ENCODE peak calls at places on chromosomes 13 and 19, in four cellular contexts. Y is SK-N-SH, L is pancreas, Z is adrenal gland. S is an unnamed sample.

GRCh38 chr13:22740264-22740663 is 440.5 kb upstream of the SGCG start:
- DNase-seq in Z (no peak), Y (no peak), L (no peak), S (no peak)

GRCh38 chr13:37173214-37173613 is 67.8 kb upstream of the CSNK1A1L start:
- DNase-seq in Z (no peak), L (no peak), Y (no peak), S (no peak)

GRCh38 chr13:93875527-93875926 is 604.0 kb downstream of the DCT start:
- DNase-seq in L (no peak), Z (no peak), Y (no peak), S (no peak)

GRCh38 chr19:40908981-40909380 is 26.9 kb upstream of the CYP2A7 start:
- DNase-seq in Y (no peak), L (no peak), Z (no peak), S (no peak)

GRCh38 chr19:5949792-5950305 is 28.1 kb downstream of the RANBP3 start:
- DNase-seq in Z (no peak), Y (no peak), L (no peak), S (no peak)

GRCh38 chr19:1104452-1105216 is 840 bp downstream of the GPX4 start:
- DNase-seq in Z (peak; percentile 90), L (peak; percentile 70), Y (peak; percentile 92), S (peak; percentile 78)

GRCh38 chr13:42038661-42039456 is 9.6 kb upstream of the DGKH start:
- DNase-seq in Z (peak; percentile 16), Y (no peak), L (no peak), S (no peak)

GRCh38 chr13:30818323-30818960 is 83.1 kb downstream of the ALOX5AP start:
- DNase-seq in Z (no peak), Y (no peak), L (no peak), S (no peak)

GRCh38 chr19:35746556-35746955 is 1.1 kb downstream of the PSENEN start:
- DNase-seq in Y (no peak), Z (no peak), L (no peak), S (no peak)

GRCh38 chr13:80928241-80928640 is 587.3 kb upstream of the SPRY2 start:
- DNase-seq in L (no peak), Y (no peak), Z (no peak), S (no peak)

GRCh38 chr13:106100261-106100919 is 435.1 kb downstream of the EFNB2 start:
- DNase-seq in Y (no peak), Z (no peak), L (no peak), S (peak; percentile 50)

GRCh38 chr19:32154418-32154817 is 191.0 kb upstream of the ZNF507 start:
- DNase-seq in Z (no peak), L (no peak), Y (no peak), S (no peak)

GRCh38 chr19:4547303-4548237 is 7.7 kb upstream of the LRG1 start:
- DNase-seq in L (peak; percentile 91), Y (peak; percentile 59), Z (no peak), S (peak; percentile 51)
- TF ChIP-seq CTCF in L (peak; percentile 29), Y (peak; percentile 50), Z (no peak), S (peak; percentile 21)

GRCh38 chr19:42324655-42325307 is 654 bp upstream of the MEGF8 start:
- DNase-seq in Z (no peak), Y (no peak), L (peak; percentile 31), S (no peak)

GRCh38 chr19:42323852-42324654 is 1.4 kb upstream of the MEGF8 start:
- DNase-seq in Z (no peak), Y (peak; percentile 54), L (no peak), S (peak; percentile 43)

GRCh38 chr19:42325896-42326771 is 699 bp downstream of the MEGF8 start:
- DNase-seq in L (peak; percentile 31), Y (peak; percentile 62), Z (no peak), S (peak; percentile 60)

GRCh38 chr19:42326969-42327368 is 1.5 kb downstream of the MEGF8 start:
- DNase-seq in L (no peak), Y (no peak), Z (no peak), S (no peak)

GRCh38 chr19:42325308-42325895 is at the start of gene MEGF8:
- DNase-seq in L (peak; percentile 98), Y (peak; percentile 98), Z (peak; percentile 97), S (peak; percentile 99)
- TF ChIP-seq CTCF in L (peak; percentile 65), Y (peak; percentile 94), Z (no peak), S (no peak)

DNA sequence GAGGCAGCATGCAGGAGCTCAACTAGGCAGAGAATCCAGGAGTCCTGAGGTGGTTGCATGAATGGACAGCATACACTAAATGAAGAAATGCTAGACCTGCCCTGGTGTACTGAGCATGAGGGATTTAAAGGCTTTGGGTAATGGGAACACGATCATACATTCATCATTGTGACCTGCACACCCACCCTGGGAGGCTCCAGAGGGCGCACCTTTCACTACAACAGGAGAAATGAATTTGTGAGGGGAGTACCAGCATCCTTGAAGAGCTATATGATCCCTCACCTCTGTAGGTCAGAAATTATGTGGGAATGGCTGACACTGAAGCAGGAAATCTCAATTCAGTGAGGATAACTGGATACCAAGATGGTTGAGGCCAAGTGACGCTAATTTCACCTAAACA is 8.9 kb downstream of the KLK2 start:
- DNase-seq in Z (no peak), L (no peak), Y (no peak), S (no peak)
- TF ChIP-seq CTCF in Z (no peak), L (no peak), Y (no peak), S (no peak)

GRCh38 chr13:90305796-90306195 is 1041.7 kb upstream of the MIR17HG start:
- DNase-seq in L (no peak), Y (no peak), Z (no peak), S (no peak)
- TF ChIP-seq CTCF in L (no peak), Y (no peak), Z (no peak), S (no peak)

DNA sequence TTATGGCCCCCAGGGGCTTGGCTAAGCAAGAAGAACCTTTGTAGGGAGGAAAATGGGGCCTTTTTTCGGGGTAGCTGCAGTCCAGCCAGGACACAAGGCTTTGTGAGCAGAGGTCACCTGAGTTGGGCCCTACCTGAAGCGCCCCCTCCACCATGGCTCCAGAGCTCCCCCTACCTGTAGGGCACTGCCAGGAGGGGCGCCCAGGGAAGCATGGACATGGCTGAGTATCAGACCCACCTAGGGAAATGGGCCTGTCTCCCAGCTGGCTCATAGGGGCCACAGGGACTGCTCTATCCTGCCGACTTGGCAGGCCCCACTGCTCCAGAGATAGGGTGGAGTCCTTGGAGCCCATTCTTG is 9.0 kb upstream of the CEBPA start:
- DNase-seq in Z (no peak), Y (no peak), L (peak; percentile 64), S (peak; percentile 76)
- TF ChIP-seq CTCF in Z (no peak), Y (peak; percentile 13), L (peak; percentile 32), S (peak; percentile 65)

GRCh38 chr19:15436012-15436825 is 13.5 kb downstream of the WIZ start:
- DNase-seq in Z (no peak), L (no peak), Y (no peak), S (no peak)

GRCh38 chr19:15438577-15438976 is 11.2 kb downstream of the WIZ start:
- DNase-seq in Y (no peak), Z (no peak), L (no peak), S (no peak)

GRCh38 chr19:15438124-15438496 is 11.6 kb downstream of the WIZ start:
- DNase-seq in Z (no peak), Y (no peak), L (no peak), S (no peak)

GRCh38 chr19:15436826-15437110 is 13.0 kb downstream of the WIZ start:
- DNase-seq in Y (no peak), L (no peak), Z (peak; percentile 13), S (no peak)

DNA sequence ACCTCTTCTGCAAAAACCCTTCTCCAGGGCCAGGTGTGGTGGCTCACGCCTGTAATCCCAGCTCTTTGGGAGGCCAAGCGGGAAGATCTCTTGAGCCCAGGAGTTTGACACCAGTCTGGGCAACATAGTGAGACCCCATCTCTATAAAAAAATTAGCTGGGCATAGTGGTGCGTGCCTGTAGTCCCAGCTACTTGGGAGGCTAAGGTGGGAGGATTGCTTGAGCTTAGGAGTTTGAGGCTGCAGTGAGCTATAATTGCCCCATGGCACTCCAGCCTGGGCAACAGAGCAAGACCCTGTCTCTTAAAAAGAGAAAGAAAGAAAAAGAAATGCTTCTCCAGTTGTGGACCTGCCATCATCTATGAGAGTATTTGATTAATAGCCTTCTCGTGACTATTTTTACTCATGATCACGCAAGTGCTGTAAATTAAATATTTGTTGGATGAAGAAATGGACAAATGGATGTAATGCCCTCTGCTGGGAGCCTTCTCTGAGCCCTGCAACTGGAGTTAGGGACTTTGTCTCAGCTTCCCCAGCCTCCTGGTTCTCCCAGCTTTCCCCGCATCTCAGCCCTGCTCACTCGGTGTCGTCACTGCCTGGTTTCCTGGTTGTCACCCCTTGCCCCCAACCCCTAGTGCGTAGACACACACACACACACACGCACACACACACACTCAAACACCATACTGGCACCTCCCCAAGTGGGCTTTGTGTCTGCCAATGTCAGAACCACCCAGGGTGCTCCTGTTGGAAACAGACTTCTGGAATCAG is 12.2 kb downstream of the WIZ start:
- DNase-seq in Z (peak; percentile 13), Y (no peak), L (no peak), S (no peak)
- TF ChIP-seq CTCF in Z (peak; percentile 32), Y (no peak), L (no peak), S (no peak)

GRCh38 chr19:12806242-12807131 is at the start of gene RNASEH2A:
- DNase-seq in Z (peak; percentile 88), L (peak; percentile 86), Y (peak; percentile 95), S (peak; percentile 85)
- TF ChIP-seq CTCF in Z (no peak), L (no peak), Y (no peak), S (no peak)

S was measured in Calu3.